ENCODE peak calls at places on chromosomes 3 and 15, in five cellular contexts. K is IMR-90; P is caudate nucleus; E is CD4-positive, alpha-beta T cell; X is Panc1. G is an unnamed sample.

GRCh38 chr15:25863968-25864580 is 947 bp upstream of the ATP10A start:
- DNase-seq in E (no peak), X (no peak), P (no peak), K (no peak), G (no peak)

GRCh38 chr15:90191795-90192494 is 9.2 kb upstream of the SEMA4B start:
- DNase-seq in P (peak; percentile 79), E (peak; percentile 20), X (no peak), K (no peak), G (peak; percentile 98)

GRCh38 chr3:175940881-175941280 is 1081.7 kb downstream of the NAALADL2 start:
- DNase-seq in X (no peak), E (no peak), P (no peak), K (no peak), G (no peak)

GRCh38 chr3:107988464-107989156 is 102.2 kb downstream of the CD47 start:
- DNase-seq in P (no peak), K (peak; percentile 47), E (peak; percentile 22), X (no peak), G (no peak)

GRCh38 chr3:130895690-130896089 is 1.8 kb downstream of the ATP2C1 start:
- DNase-seq in E (no peak), X (no peak), K (no peak), P (no peak), G (no peak)

GRCh38 chr3:144590854-144591253 is 619.2 kb downstream of the DIPK2A start:
- DNase-seq in X (no peak), K (peak; percentile 94), P (no peak), E (no peak), G (no peak)

GRCh38 chr3:126982125-126982521 is 792 bp upstream of the PLXNA1 start:
- DNase-seq in X (no peak), P (no peak), E (peak; percentile 29), K (peak; percentile 27), G (no peak)

GRCh38 chr3:168024537-168024941 is 71.2 kb downstream of the GOLIM4 start:
- DNase-seq in K (peak; percentile 96), E (no peak), P (no peak), X (no peak), G (no peak)

GRCh38 chr3:132210476-132211346 is 106.5 kb upstream of the ACP3 start:
- DNase-seq in K (no peak), X (peak; percentile 18), E (no peak), P (no peak), G (no peak)

GRCh38 chr3:184710870-184711365 is 946 bp downstream of the MAGEF1 start:
- DNase-seq in E (peak; percentile 7), P (no peak), K (no peak), X (no peak), G (peak; percentile 29)

GRCh38 chr3:100641471-100642032 is 32.2 kb downstream of the ADGRG7 start:
- DNase-seq in K (no peak), X (no peak), P (no peak), E (no peak), G (no peak)

GRCh38 chr3:87145553-87145952 is 81.6 kb upstream of the CHMP2B start:
- DNase-seq in E (no peak), P (no peak), X (no peak), K (peak; percentile 45), G (no peak)

GRCh38 chr15:37101634-37102314 is 1.4 kb upstream of the MEIS2 start:
- DNase-seq in X (peak; percentile 32), P (peak; percentile 69), K (peak; percentile 70), E (no peak), G (peak; percentile 63)

GRCh38 chr3:57059416-57059815 is 1.0 kb upstream of the SPATA12 start:
- DNase-seq in K (no peak), E (no peak), P (no peak), X (no peak), G (no peak)

GRCh38 chr3:69296995-69297394 is 88.9 kb downstream of the FRMD4B start:
- DNase-seq in X (no peak), K (no peak), E (no peak), P (no peak), G (no peak)

GRCh38 chr3:45993421-45994027 is 2.1 kb downstream of the FYCO1 start:
- DNase-seq in K (no peak), E (peak; percentile 43), X (no peak), P (no peak), G (no peak)

GRCh38 chr3:134496481-134497071 is 10.7 kb downstream of the CEP63 start:
- DNase-seq in X (no peak), E (no peak), P (no peak), K (no peak), G (no peak)

GRCh38 chr15:64536244-64536836 is 76.0 kb downstream of the ZNF609 start:
- DNase-seq in X (peak; percentile 64), P (no peak), E (no peak), K (peak; percentile 92), G (no peak)

GRCh38 chr3:30454636-30455035 is 151.8 kb upstream of the TGFBR2 start:
- DNase-seq in X (no peak), K (no peak), P (no peak), E (no peak), G (no peak)
- H3K27ac ChIP-seq in X (no peak overlapping the region), K (no peak overlapping the region), P (no peak overlapping the region), E (no peak overlapping the region), G (no peak overlapping the region)

DNA sequence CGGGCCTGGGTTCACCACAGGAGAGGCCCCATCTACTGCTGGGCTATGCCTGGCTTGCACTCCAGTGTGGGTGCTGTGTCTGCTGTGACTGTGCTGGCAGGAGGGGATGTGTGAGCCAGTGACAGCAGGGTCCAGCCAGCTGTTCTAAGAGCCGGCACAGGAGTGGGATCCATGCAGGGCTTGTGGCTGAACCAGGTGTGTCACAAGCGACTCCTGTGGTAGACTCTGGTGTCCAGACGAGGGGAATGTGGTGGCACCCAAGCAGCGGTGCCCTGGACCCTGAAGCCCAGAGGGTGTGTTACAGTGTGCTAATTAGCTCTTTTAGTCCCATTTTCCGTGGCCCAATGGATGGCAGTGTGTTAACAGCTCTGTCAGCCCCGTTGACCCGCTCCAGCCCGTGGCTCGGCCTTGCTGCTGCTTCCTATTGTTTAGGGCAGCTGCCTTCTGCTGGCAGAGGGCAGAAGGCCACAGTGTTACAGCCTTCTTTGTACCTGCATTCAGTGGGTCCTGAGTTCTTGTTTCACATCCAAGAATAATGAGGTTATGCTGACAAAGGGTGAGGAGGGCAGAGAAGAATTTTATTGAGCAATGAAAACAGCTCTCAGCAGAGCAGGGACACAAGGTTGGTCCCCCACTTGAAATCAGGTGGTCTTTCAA is 78.5 kb upstream of the RNU6-1 start:
- DNase-seq in P (no peak), X (no peak), E (no peak), K (no peak), G (no peak)
- H3K27ac ChIP-seq in P (no peak overlapping the region), X (peak overlapping the region; percentile 99), E (no peak overlapping the region), K (no peak overlapping the region), G (no peak overlapping the region)

GRCh38 chr3:129352650-129353588 is 74.2 kb downstream of the HMCES start:
- DNase-seq in E (no peak), X (no peak), K (no peak), P (no peak), G (no peak)

GRCh38 chr3:129349791-129350190 is 71.1 kb downstream of the HMCES start:
- DNase-seq in X (no peak), E (no peak), K (no peak), P (no peak), G (no peak)

GRCh38 chr3:129356756-129357425 is 71.5 kb downstream of the EFCAB12 start:
- DNase-seq in K (no peak), X (no peak), E (no peak), P (no peak), G (no peak)

GRCh38 chr3:129352045-129352444 is 73.4 kb downstream of the HMCES start:
- DNase-seq in E (no peak), K (no peak), P (no peak), X (no peak), G (no peak)

GRCh38 chr3:129353589-129353941 is 74.9 kb downstream of the EFCAB12 start:
- DNase-seq in P (no peak), X (no peak), K (no peak), E (no peak), G (no peak)
- H3K27ac ChIP-seq in P (no peak overlapping the region), X (no peak overlapping the region), K (no peak overlapping the region), E (no peak overlapping the region), G (no peak overlapping the region)

GRCh38 chr15:55231455-55231854 is 34.7 kb upstream of the RSL24D1 start:
- DNase-seq in K (no peak), P (no peak), X (no peak), E (no peak), G (no peak)

GRCh38 chr15:55234104-55234799 is 37.5 kb upstream of the RSL24D1 start:
- DNase-seq in E (no peak), P (no peak), K (no peak), X (no peak), G (no peak)

GRCh38 chr15:55230953-55231352 is 34.2 kb upstream of the RSL24D1 start:
- DNase-seq in X (no peak), E (no peak), P (no peak), K (no peak), G (no peak)

GRCh38 chr15:55226127-55226526 is 29.4 kb upstream of the RSL24D1 start:
- DNase-seq in E (no peak), X (no peak), K (no peak), P (no peak), G (no peak)

DNA sequence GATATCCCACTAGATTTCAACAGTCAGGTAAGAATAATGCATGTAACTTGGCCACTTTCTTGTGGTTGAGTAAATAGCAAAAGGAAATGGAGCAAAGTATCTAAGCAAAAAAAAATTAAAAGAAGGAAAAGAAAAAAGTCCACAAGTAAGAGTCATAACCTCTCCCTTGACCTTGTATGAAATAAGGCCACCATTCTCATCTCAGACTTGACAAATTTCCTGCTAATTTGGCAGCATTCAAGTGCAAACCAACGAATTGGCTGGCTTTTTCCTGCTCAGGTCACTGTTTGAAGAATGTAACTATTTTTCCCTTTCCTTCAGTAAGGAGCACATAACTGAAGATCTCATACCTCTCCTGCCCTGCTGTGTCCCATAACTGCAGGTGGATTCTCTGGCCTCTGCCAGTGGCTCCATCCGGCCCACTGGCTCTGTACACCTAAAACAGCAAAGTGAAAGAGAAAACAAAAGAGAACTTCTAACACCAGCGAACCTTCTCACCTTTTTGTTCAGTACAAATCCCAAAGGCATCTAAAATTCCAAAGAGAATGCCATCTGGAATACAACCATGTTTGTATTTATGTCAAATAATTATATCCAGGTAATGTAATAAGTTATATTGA is 33.4 kb upstream of the RSL24D1 start:
- DNase-seq in P (no peak), E (no peak), K (peak; percentile 32), X (no peak), G (no peak)
- H3K27ac ChIP-seq in P (no peak overlapping the region), E (no peak overlapping the region), K (no peak overlapping the region), X (no peak overlapping the region), G (no peak overlapping the region)

GRCh38 chr3:71163216-71163918 is 420.2 kb downstream of the FOXP1 start:
- DNase-seq in K (no peak), X (no peak), P (no peak), E (no peak), G (no peak)
- H3K27ac ChIP-seq in K (no peak overlapping the region), X (no peak overlapping the region), P (no peak overlapping the region), E (no peak overlapping the region), G (no peak overlapping the region)

GRCh38 chr15:32067115-32067514 is 36.8 kb downstream of the CHRNA7 start:
- DNase-seq in E (no peak), K (no peak), X (no peak), P (no peak), G (no peak)
- H3K27ac ChIP-seq in E (no peak overlapping the region), K (no peak overlapping the region), X (no peak overlapping the region), P (no peak overlapping the region), G (no peak overlapping the region)

G was measured in substantia nigra.